ENCODE peak calls at places on chromosomes 16 and 17, in four cellular contexts. Q is HCT116, G is K562, L is HepG2. B is an unnamed sample.

GRCh38 chr17:6666077-6666521 is 14.5 kb downstream of the C17orf100 start:
- DNase-seq in Q (peak), G (peak), L (peak), B (no peak)

GRCh38 chr16:58109330-58109729 is 19.9 kb downstream of the CFAP20 start:
- DNase-seq in Q (no peak), G (no peak), L (no peak), B (no peak)

GRCh38 chr16:88422733-88423447 is 30.2 kb upstream of the ZFPM1 start:
- DNase-seq in Q (no peak), G (no peak), L (no peak), B (no peak)

GRCh38 chr16:89646906-89647305 is 10.6 kb downstream of the CHMP1A start:
- DNase-seq in Q (no peak), G (no peak), L (no peak), B (no peak)

GRCh38 chr16:25707982-25708583 is 16.3 kb downstream of the HS3ST4 start:
- DNase-seq in Q (peak), G (peak), L (peak), B (no peak)

GRCh38 chr17:63573634-63574033 is 23.4 kb downstream of the DCAF7 start:
- DNase-seq in Q (no peak), G (peak), L (peak), B (no peak)

GRCh38 chr17:31489295-31490018 is 98.0 kb downstream of the RAB11FIP4 start:
- DNase-seq in Q (peak), G (peak), L (peak), B (no peak)

GRCh38 chr16:79267146-79267545 is 333.4 kb downstream of the MAF start:
- DNase-seq in Q (no peak), G (no peak), L (no peak), B (no peak)

GRCh38 chr16:8686031-8686621 is 11.7 kb downstream of the ABAT start:
- DNase-seq in Q (no peak), G (no peak), L (no peak), B (no peak)

GRCh38 chr17:37518816-37519215 is 29.1 kb downstream of the DUSP14 start:
- DNase-seq in Q (no peak), G (no peak), L (no peak), B (no peak)

GRCh38 chr16:51267676-51268075 is 116.6 kb upstream of the SALL1 start:
- DNase-seq in Q (no peak), G (no peak), L (no peak), B (no peak)

GRCh38 chr16:23317266-23317661 is 15.2 kb downstream of the SCNN1B start:
- DNase-seq in Q (no peak), G (no peak), L (no peak), B (no peak)

GRCh38 chr17:28807925-28808641 is 34.5 kb downstream of the FAM222B start:
- DNase-seq in Q (peak), G (no peak), L (peak), B (peak)

GRCh38 chr17:56812971-56813388 is 20.7 kb downstream of the C17orf67 start:
- DNase-seq in Q (no peak), G (no peak), L (no peak), B (no peak)

GRCh38 chr16:54317306-54317705 is 30.7 kb upstream of the IRX3 start:
- DNase-seq in Q (no peak), G (no peak), L (no peak), B (no peak)

GRCh38 chr17:61318684-61319098 is 81.0 kb upstream of the TBX2 start:
- DNase-seq in Q (no peak), G (no peak), L (peak), B (no peak)

GRCh38 chr16:70760221-70760620 is 40.7 kb downstream of the VAC14 start:
- DNase-seq in Q (no peak), G (no peak), L (no peak), B (no peak)

GRCh38 chr16:4323845-4324478 is 8.1 kb downstream of the GLIS2 start:
- DNase-seq in Q (no peak), G (peak), L (no peak), B (no peak)

GRCh38 chr17:43832976-43833829 is at the start of gene MPP3:
- DNase-seq in Q (no peak), G (peak), L (no peak), B (no peak)

GRCh38 chr16:28210979-28211505 is 723 bp downstream of the XPO6 start:
- DNase-seq in Q (no peak), G (peak), L (peak), B (no peak)

GRCh38 chr16:84116720-84117481 is at the start of gene MBTPS1:
- DNase-seq in Q (peak), G (peak), L (peak), B (peak)
- TF ChIP-seq POLR2AphosphoS5 in Q (peak), G (no peak), L (peak), B (peak)

DNA sequence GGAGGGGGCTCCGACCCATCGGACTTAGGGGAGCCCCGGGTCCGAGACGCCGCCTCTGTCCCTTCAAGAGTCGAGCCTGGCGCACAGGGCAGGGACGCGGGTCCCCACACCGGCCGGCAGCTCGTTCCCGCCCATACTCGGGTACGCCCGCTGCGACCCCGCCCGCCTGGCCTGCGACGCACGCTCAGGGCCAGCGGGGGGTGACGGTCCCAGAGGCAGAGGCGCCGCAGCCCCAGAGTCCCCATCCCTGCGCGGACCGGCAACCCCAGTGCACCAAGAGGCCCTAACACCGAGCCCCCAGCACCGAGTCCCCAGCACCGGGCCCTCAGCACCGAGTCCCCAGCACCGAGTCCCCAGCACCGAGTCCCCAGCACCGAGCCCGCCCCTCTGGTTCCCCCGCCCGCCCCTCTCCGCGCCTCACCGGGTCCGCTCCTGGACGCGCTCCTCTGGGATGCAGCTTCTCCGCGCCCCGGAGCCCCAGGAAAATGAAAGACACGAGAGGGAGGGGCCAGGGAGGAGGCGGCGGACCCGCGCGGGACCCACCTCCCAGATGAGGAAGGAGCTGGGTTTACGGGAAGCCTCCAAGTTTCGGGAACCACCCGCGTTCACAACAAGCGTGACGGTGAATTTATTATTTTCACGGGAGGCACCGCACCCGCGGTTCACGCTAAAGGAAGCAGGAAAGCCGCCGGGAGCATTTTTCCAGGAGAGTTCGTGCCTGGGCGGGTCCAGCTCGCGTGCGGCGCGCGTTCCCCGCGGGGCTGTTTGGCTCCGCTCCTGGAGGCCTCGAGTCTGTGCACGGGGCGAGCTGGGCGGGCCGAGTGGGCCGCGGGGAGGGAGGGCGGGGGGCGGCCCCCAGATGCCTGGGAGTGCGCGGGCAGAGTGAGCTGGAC is at the start of gene SECTM1:
- DNase-seq in Q (no peak), G (no peak), L (no peak), B (no peak)
- TF ChIP-seq TCF7L2 in Q (no peak), G (no peak), L (no peak), B (no peak)

GRCh38 chr17:78819402-78819801 is 21.2 kb downstream of the USP36 start:
- DNase-seq in Q (no peak), G (no peak), L (no peak), B (no peak)

GRCh38 chr17:78820122-78820792 is 20.4 kb downstream of the USP36 start:
- DNase-seq in Q (no peak), G (no peak), L (no peak), B (no peak)

GRCh38 chr17:78821961-78822360 is 18.7 kb downstream of the USP36 start:
- DNase-seq in Q (no peak), G (no peak), L (no peak), B (no peak)

GRCh38 chr17:78822552-78822951 is 18.1 kb downstream of the USP36 start:
- DNase-seq in Q (no peak), G (no peak), L (no peak), B (no peak)

DNA sequence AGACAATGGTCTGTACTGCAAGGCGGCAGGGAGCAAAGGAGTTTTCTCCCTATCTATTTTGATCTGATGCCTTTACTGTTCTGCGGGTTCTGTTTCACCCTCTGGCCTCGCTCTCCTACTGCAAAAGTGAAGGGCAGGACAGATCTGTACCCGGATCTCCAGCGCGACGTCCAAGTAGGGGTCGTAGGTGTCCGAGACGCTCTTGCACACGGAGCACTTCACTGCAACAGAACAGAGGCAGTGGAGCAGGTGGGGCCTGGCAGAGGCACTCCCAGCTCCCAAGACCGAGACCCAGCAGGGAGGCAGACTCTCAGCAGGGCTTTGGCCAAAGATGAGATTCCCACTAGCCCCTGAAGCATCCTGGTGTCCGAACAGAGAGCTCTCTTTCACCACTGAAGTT is 19.8 kb downstream of the USP36 start:
- DNase-seq in Q (no peak), G (no peak), L (no peak), B (no peak)
- H3K27ac ChIP-seq in Q (no peak), G (no peak), L (no peak), B (no peak)

GRCh38 chr17:67362173-67362572 is 4.2 kb downstream of the PSMD12 start:
- DNase-seq in Q (no peak), G (no peak), L (no peak), B (no peak)
- TF ChIP-seq POLR2AphosphoS5 in Q (no peak), G (no peak), L (no peak), B (no peak)

GRCh38 chr17:33049781-33050414 is 58.3 kb downstream of the SPACA3 start:
- DNase-seq in Q (peak), G (peak), L (peak), B (peak)
- TF ChIP-seq TCF7L2 in Q (no peak), G (no peak), L (no peak), B (no peak)